ENCODE peak calls at places on chromosomes 1 and 21, in six cellular contexts. I, F, J, X, V and G are unnamed samples. For H3K27me3 and H3K9me3, the result is how much of the 10 kb centered on the place peaks cover.

GRCh38 chr1:15197591-15198447 is 44.3 kb downstream of the TMEM51 start:
- DNase-seq in I (no peak), F (no peak), J (no peak), X (no peak), V (no peak), G (no peak)

GRCh38 chr1:220430059-220430458 is 97.9 kb upstream of the MARK1 start:
- DNase-seq in I (peak), F (peak), J (no peak), X (no peak), V (no peak), G (no peak)

GRCh38 chr1:156945881-156946661 is 25.6 kb downstream of the LRRC71 start:
- DNase-seq in I (no peak), F (no peak), J (no peak), X (peak), V (no peak), G (no peak)

GRCh38 chr1:172473842-172474241 is 30.0 kb upstream of the PIGC start:
- DNase-seq in I (no peak), F (no peak), J (no peak), X (no peak), V (no peak), G (no peak)

GRCh38 chr1:3514404-3514803 is 59.9 kb downstream of the ARHGEF16 start:
- DNase-seq in I (no peak), F (no peak), J (no peak), X (no peak), V (no peak), G (no peak)

GRCh38 chr21:35084869-35085268 is 35.8 kb upstream of the RUNX1 start:
- DNase-seq in I (no peak), F (no peak), J (no peak), X (peak), V (no peak), G (no peak)

GRCh38 chr1:47577310-47578025 is 139.6 kb downstream of the FOXD2 start:
- DNase-seq in I (no peak), F (no peak), J (no peak), X (no peak), V (peak), G (no peak)

GRCh38 chr1:205243355-205244191 is 15.8 kb downstream of the TMCC2 start:
- DNase-seq in I (no peak), F (no peak), J (no peak), X (no peak), V (no peak), G (no peak)

GRCh38 chr21:42105916-42106315 is 34.8 kb downstream of the UMODL1 start:
- DNase-seq in I (no peak), F (no peak), J (no peak), X (no peak), V (no peak), G (no peak)

GRCh38 chr1:152495066-152495675 is 15.4 kb upstream of the LCE5A start:
- DNase-seq in I (no peak), F (peak), J (no peak), X (no peak), V (no peak), G (no peak)

GRCh38 chr21:34912022-34912933 is 136.8 kb downstream of the RUNX1 start:
- DNase-seq in I (no peak), F (no peak), J (no peak), X (no peak), V (no peak), G (no peak)

GRCh38 chr1:174883361-174883760 is 116.4 kb upstream of the CACYBP start:
- DNase-seq in I (no peak), F (peak), J (no peak), X (peak), V (no peak), G (peak)

GRCh38 chr1:199422206-199422605 is 605.3 kb upstream of the NR5A2 start:
- DNase-seq in I (no peak), F (peak), J (no peak), X (peak), V (no peak), G (no peak)

GRCh38 chr1:89363196-89363595 is 663 bp upstream of the GBP6 start:
- DNase-seq in I (no peak), F (no peak), J (no peak), X (peak), V (no peak), G (no peak)

DNA sequence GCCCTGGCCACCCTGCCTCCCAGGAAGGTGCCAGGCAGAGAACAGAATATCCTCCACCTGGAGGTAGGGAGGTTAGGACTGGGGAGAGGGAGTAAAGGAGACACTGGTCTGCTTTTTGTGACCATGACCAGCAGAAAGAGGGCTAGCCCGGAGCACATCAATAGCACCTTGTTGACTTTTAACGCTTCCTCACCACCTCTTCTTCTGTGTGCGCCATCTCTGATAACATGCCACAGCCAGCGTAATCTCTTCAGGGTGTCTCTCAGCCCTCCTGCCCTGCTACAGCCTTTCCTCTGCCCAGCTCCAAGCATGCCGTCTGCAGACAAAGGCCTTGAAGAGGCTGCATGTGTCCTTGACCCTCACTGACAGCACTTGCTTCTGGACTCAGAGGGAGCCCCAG is 50.9 kb upstream of the GJA5 start:
- DNase-seq in I (no peak), F (peak), J (no peak), X (no peak), V (no peak), G (no peak)
- H3K27ac ChIP-seq in I (no peak), F (no peak), J (no peak), X (no peak), V (no peak), G (no peak)

DNA sequence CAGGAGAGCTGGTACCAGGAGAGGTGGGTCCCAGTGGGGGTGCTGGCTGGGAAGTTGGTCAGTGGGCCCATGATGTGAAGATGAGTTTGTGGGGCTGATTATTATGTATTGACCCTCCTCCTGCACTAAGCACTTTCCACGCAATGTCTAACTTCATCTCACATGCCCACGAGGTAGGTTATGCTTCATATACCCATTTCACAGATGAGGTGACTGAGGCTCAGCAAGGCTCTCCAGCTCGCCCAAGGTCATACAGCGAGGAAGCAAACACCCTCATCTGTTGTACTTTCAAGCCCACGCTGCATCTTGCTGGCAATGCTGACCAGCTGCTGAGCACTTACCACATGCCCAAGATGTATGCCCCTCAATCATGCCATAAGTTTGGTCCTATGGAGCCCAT is 175.8 kb downstream of the GRIK3 start:
- DNase-seq in I (no peak), F (no peak), J (no peak), X (no peak), V (no peak), G (no peak)
- H3K27me3 ChIP-seq in I (under half), F (under half), J (under half), X (under half), V (half or more), G (under half)

DNA sequence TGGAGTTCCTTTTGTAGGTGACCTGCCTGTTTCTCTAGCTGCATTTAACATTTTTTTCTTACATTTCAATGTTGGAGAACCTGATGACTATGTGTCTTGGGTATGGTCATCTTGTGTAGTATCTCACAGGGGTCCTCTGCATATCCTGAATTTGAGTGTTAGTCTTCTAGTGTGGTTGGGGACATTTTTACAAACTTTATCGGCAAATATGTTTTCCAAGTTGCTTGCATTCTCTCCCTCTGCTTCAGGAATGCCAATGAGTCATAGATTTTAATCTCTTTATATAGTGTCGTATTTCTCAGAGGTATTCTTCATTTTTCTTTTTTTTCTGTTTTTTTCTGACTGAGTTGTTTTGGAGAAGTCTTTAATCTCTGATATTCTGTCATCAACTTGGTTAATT is 684.0 kb downstream of the NCAM2 start:
- DNase-seq in I (no peak), F (no peak), J (no peak), X (peak), V (no peak), G (no peak)
- H3K9me3 ChIP-seq in I (under half), F (under half), J (under half), X (under half), V (under half), G (under half)

GRCh38 chr1:39639333-39640130 is at the start of gene HEYL:
- DNase-seq in I (peak), F (peak), J (peak), X (peak), V (peak), G (peak)

GRCh38 chr1:39645411-39646043 is 6.1 kb upstream of the HEYL start:
- DNase-seq in I (no peak), F (no peak), J (no peak), X (no peak), V (no peak), G (no peak)

GRCh38 chr1:39643705-39644104 is 4.3 kb upstream of the HEYL start:
- DNase-seq in I (no peak), F (no peak), J (no peak), X (no peak), V (no peak), G (no peak)

GRCh38 chr1:39640861-39641260 is 1.4 kb upstream of the HEYL start:
- DNase-seq in I (no peak), F (no peak), J (no peak), X (no peak), V (no peak), G (no peak)

DNA sequence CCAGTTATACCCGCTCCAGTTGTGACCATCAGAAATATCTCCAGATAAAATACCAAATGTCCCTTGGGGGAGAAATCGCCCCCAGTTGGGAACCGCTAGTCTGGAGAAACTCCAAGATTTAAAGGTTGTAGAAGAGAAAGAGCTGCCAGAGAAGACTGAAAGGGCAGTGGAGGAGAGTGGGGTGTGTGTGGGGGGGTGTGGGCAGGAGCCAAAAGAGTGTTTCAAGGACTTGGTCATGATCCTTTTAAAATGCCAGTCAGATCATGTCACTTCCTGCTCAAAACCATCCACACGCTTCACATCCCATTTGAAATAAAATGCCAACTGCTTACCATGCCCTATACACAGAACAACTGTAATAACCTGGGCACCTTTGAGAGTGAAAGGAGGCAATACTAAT is 3.4 kb upstream of the HEYL start:
- DNase-seq in I (no peak), F (no peak), J (no peak), X (peak), V (no peak), G (no peak)
- H3K27ac ChIP-seq in I (no peak), F (no peak), J (no peak), X (no peak), V (no peak), G (no peak)

DNA sequence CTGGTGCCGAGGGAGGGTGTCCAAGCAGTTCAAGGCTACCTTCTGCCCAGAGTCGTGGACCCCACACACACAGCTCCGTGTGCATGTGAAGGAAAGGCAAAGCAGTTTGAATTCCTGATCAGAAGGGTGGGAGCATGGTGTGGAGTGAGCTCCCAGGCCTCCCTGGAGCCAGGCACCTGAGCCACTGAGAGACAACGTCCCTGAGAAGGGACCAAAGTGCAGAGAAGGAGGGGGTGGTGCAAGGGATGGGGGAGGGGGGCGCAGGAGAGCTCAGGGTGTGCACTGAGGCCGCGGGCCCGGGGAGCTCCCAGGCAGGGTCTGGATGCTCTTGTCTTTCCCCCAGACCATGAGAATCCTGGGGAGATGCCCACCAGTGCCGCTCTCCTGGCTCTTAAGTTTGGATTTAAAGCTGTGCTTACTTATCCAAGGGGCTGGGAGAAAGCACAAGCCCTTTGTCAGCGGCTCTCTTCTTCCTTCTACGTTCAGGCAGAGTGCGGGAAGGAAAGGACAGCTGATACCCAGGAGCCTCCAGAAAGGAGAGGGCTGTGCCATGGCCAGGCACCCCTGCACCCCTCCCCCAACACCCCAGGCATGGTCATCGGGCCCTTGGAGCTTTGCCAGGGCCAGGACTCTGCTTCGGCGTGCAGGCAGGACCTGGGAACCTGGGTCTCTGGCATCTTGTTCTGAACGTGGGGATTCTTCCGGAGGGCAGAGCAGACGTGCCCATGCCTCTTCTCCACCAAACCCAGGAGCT is 24.1 kb downstream of the ACTA1 start:
- DNase-seq in I (no peak), F (no peak), J (no peak), X (no peak), V (no peak), G (no peak)
- H3K27me3 ChIP-seq in I (under half), F (under half), J (under half), X (under half), V (half or more), G (under half)

GRCh38 chr1:201850053-201850397 is 21.1 kb downstream of the IPO9 start:
- DNase-seq in I (no peak), F (no peak), J (no peak), X (peak), V (no peak), G (no peak)
- H3K9me3 ChIP-seq in I (under half), F (under half), J (under half), X (under half), V (under half), G (under half)

GRCh38 chr1:228446849-228447248 is 30.2 kb upstream of the TRIM17 start:
- DNase-seq in I (no peak), F (peak), J (no peak), X (no peak), V (no peak), G (no peak)

GRCh38 chr1:228448372-228448771 is 31.7 kb upstream of the TRIM17 start:
- DNase-seq in I (no peak), F (no peak), J (no peak), X (no peak), V (no peak), G (no peak)

GRCh38 chr1:228443395-228443794 is 26.7 kb upstream of the TRIM17 start:
- DNase-seq in I (no peak), F (no peak), J (no peak), X (no peak), V (no peak), G (no peak)

GRCh38 chr1:228445524-228445866 is 28.8 kb upstream of the TRIM17 start:
- DNase-seq in I (no peak), F (no peak), J (no peak), X (no peak), V (no peak), G (no peak)

GRCh38 chr1:228445867-228446584 is 29.4 kb upstream of the TRIM17 start:
- DNase-seq in I (peak), F (peak), J (no peak), X (peak), V (no peak), G (no peak)
- H3K27ac ChIP-seq in I (no peak), F (no peak), J (no peak), X (no peak), V (no peak), G (no peak)